ENCODE peak calls at places on chromosomes 4 and X, in five cellular contexts. J is mesendoderm, Q is left ventricle myocardium inferior, H is HCT116, Y is IMR-90. B is an unnamed sample. For H3K4me1 and H3K36me3, the result is how much of the 10 kb centered on the place peaks cover.

GRCh38 chrX:109995155-109995554 is 7.8 kb upstream of the TMEM164 start:
- DNase-seq in J (no peak), Q (no peak), H (no peak), Y (no peak), B (no peak)

GRCh38 chr4:153113838-153114105 is 90.5 kb upstream of the TRIM2 start:
- DNase-seq in J (no peak), Q (no peak), H (no peak), Y (no peak), B (no peak)

GRCh38 chrX:48068096-48068887 is 3.1 kb downstream of the ZNF630 start:
- DNase-seq in J (no peak), Q (no peak), H (no peak), Y (no peak), B (no peak)

GRCh38 chr4:52658671-52659015 is 458 bp downstream of the USP46 start:
- DNase-seq in J (peak), Q (no peak), H (no peak), Y (no peak), B (no peak)

GRCh38 chrX:39984191-39984956 is 113.4 kb downstream of the BCOR start:
- DNase-seq in J (no peak), Q (no peak), H (no peak), Y (peak), B (no peak)

GRCh38 chr4:59748433-59748832 is 1451.7 kb upstream of the ADGRL3 start:
- DNase-seq in J (no peak), Q (no peak), H (no peak), Y (no peak), B (no peak)

GRCh38 chr4:57426779-57427395 is 316.7 kb upstream of the IGFBP7 start:
- DNase-seq in J (peak), Q (peak), H (peak), Y (peak), B (peak)

GRCh38 chrX:111164728-111165127 is 68.7 kb downstream of the PAK3 start:
- DNase-seq in J (peak), Q (no peak), H (no peak), Y (peak), B (peak)

GRCh38 chr4:39308576-39308975 is 57.6 kb downstream of the RFC1 start:
- DNase-seq in J (no peak), Q (no peak), H (no peak), Y (no peak), B (no peak)

GRCh38 chr4:112361181-112361791 is 64.1 kb downstream of the ALPK1 start:
- DNase-seq in J (peak), Q (no peak), H (no peak), Y (peak), B (peak)

GRCh38 chr4:113781439-113782040 is 20.0 kb upstream of the CAMK2D start:
- DNase-seq in J (peak), Q (no peak), H (no peak), Y (peak), B (no peak)

GRCh38 chr4:122576261-122577188 is 44.3 kb downstream of the IL21 start:
- DNase-seq in J (peak), Q (no peak), H (peak), Y (peak), B (peak)

GRCh38 chr4:186201535-186202230 is 10.3 kb downstream of the CYP4V2 start:
- DNase-seq in J (peak), Q (peak), H (peak), Y (peak), B (no peak)

GRCh38 chr4:20572976-20573375 is 127.3 kb upstream of the PACRGL start:
- DNase-seq in J (no peak), Q (no peak), H (no peak), Y (no peak), B (peak)

GRCh38 chr4:15375707-15376106 is 52.1 kb upstream of the C1QTNF7 start:
- DNase-seq in J (no peak), Q (no peak), H (no peak), Y (no peak), B (no peak)

GRCh38 chrX:72351606-72352338 is 46.1 kb upstream of the CITED1 start:
- DNase-seq in J (no peak), Q (peak), H (no peak), Y (no peak), B (no peak)

GRCh38 chr4:336099-336892 is 1.3 kb upstream of the ZNF141 start:
- DNase-seq in J (peak), Q (peak), H (no peak), Y (no peak), B (no peak)

GRCh38 chr4:124943938-124944337 is 231.4 kb upstream of the ANKRD50 start:
- DNase-seq in J (peak), Q (no peak), H (peak), Y (no peak), B (no peak)

GRCh38 chr4:33060873-33061542 is 2340.8 kb downstream of the PCDH7 start:
- DNase-seq in J (peak), Q (no peak), H (peak), Y (peak), B (peak)

GRCh38 chr4:113607998-113608397 is 153.5 kb downstream of the CAMK2D start:
- DNase-seq in J (no peak), Q (no peak), H (no peak), Y (no peak), B (no peak)

GRCh38 chr4:73869130-73870055 is at the start of gene CXCL1:
- DNase-seq in J (peak), Q (peak), H (no peak), Y (no peak), B (no peak)

GRCh38 chr4:128653514-128654420 is 155.7 kb upstream of the JADE1 start:
- DNase-seq in J (peak), Q (peak), H (no peak), Y (peak), B (peak)

GRCh38 chrX:131975851-131976250 is 47.3 kb upstream of the STK26 start:
- DNase-seq in J (peak), Q (no peak), H (no peak), Y (no peak), B (peak)

GRCh38 chr4:141388483-141388882 is 167.8 kb downstream of the ZNF330 start:
- DNase-seq in J (peak), Q (no peak), H (no peak), Y (peak), B (no peak)

GRCh38 chr4:107278791-107279481 is 242.8 kb upstream of the DKK2 start:
- DNase-seq in J (no peak), Q (no peak), H (no peak), Y (peak), B (no peak)

GRCh38 chrX:138287200-138287865 is 424.2 kb downstream of the FGF13 start:
- DNase-seq in J (peak), Q (no peak), H (no peak), Y (no peak), B (no peak)

GRCh38 chr4:26029512-26030131 is 115.6 kb downstream of the SMIM20 start:
- DNase-seq in J (no peak), Q (no peak), H (no peak), Y (no peak), B (no peak)

GRCh38 chr4:70892086-70892769 is 9.9 kb upstream of the MOB1B start:
- DNase-seq in J (no peak), Q (peak), H (no peak), Y (no peak), B (no peak)

GRCh38 chr4:97013309-97014106 is 1129.8 kb downstream of the STPG2 start:
- DNase-seq in J (no peak), Q (no peak), H (no peak), Y (no peak), B (no peak)

GRCh38 chrX:65871671-65872311 is 168.1 kb downstream of the VSIG4 start:
- DNase-seq in J (peak), Q (no peak), H (peak), Y (no peak), B (peak)

GRCh38 chr4:168388890-168389289 is 70.3 kb upstream of the DDX60 start:
- DNase-seq in J (no peak), Q (no peak), H (no peak), Y (peak), B (no peak)

GRCh38 chrX:129961180-129962083 is 21.0 kb upstream of the BCORL1 start:
- DNase-seq in J (peak), Q (peak), H (peak), Y (no peak), B (no peak)

GRCh38 chrX:72306085-72306801 is 529 bp upstream of the CITED1 start:
- DNase-seq in J (peak), Q (no peak), H (no peak), Y (no peak), B (peak)

GRCh38 chr4:184392748-184393334 is 81.5 kb downstream of the IRF2 start:
- DNase-seq in J (no peak), Q (no peak), H (no peak), Y (no peak), B (no peak)

GRCh38 chr4:184397516-184398163 is 76.7 kb downstream of the IRF2 start:
- DNase-seq in J (no peak), Q (no peak), H (no peak), Y (no peak), B (no peak)

GRCh38 chr4:184396001-184396400 is 78.3 kb downstream of the IRF2 start:
- DNase-seq in J (no peak), Q (no peak), H (no peak), Y (no peak), B (no peak)

GRCh38 chr4:184396570-184397515 is 77.5 kb downstream of the IRF2 start:
- DNase-seq in J (no peak), Q (no peak), H (no peak), Y (no peak), B (no peak)

GRCh38 chr4:184395451-184395917 is 78.9 kb downstream of the IRF2 start:
- DNase-seq in J (no peak), Q (no peak), H (no peak), Y (no peak), B (no peak)
- H3K4me3 ChIP-seq in J (no peak), Q (no peak), H (no peak), Y (no peak), B (no peak)

GRCh38 chr4:7061815-7062214 is 6.0 kb downstream of the GRPEL1 start:
- DNase-seq in J (no peak), Q (no peak), H (no peak), Y (no peak), B (no peak)
- H3K4me1 ChIP-seq in J (under half), Q (under half), H (under half), Y (under half), B (under half)

GRCh38 chr4:1825326-1825725 is 30.6 kb downstream of the LETM1 start:
- DNase-seq in J (no peak), Q (no peak), H (no peak), Y (no peak), B (no peak)
- H3K36me3 ChIP-seq in J (under half), Q (half or more), H (under half), Y (half or more), B (half or more)

DNA sequence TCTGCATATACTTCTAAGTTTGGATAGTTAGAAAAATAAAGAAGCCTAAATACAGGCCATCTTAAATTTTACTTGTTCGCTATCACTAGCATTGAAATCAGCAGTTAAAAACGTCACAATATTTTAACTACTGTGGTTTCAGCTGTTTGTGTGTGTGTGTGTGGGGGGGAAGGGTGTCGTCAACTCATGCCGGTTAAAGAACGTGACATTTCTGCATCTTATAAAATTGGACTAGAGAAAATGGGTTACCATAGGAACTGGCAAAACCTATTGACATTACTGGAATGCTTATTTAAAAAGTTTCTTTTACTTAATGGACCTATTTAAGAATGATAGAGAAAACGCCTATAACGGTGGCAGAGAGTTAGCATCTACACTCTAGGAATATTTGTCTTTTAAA is 1.2 kb upstream of the CNKSR2 start:
- DNase-seq in J (no peak), Q (no peak), H (no peak), Y (no peak), B (no peak)
- H3K4me3 ChIP-seq in J (no peak), Q (no peak), H (no peak), Y (no peak), B (no peak)

GRCh38 chr4:102824398-102824797 is 3.0 kb downstream of the UBE2D3 start:
- DNase-seq in J (no peak), Q (no peak), H (no peak), Y (peak), B (no peak)
- H3K4me1 ChIP-seq in J (under half), Q (half or more), H (under half), Y (under half), B (under half)

B was measured in HAP-1.